ENCODE peak calls at places on chromosomes 3 and 15, in eight cellular contexts. T is lung microvascular endothelial cell; V is tibial nerve; Y is osteocyte; A is activated CD4-positive, alpha-beta T cell treated with anti-CD3 and anti-CD28 coated beads, Interleukin-2, amount 10 ng/mL, durations not matched to agents 7 days and 5 days; Z is NCI-H460; K is prostate gland; M is AML-193. E is an unnamed sample.

GRCh38 chr15:64000183-64000710 is 46.0 kb downstream of the DAPK2 start:
- DNase-seq in T (no peak), V (no peak), Y (no peak), A (no peak), Z (no peak), K (no peak), M (no peak), E (no peak)

GRCh38 chr15:59160880-59161593 is 45.6 kb upstream of the LDHAL6B start:
- DNase-seq in T (peak), V (no peak), Y (no peak), A (peak), Z (peak), K (no peak), M (no peak), E (no peak)

GRCh38 chr3:73143821-73144237 is 82.4 kb downstream of the EBLN2 start:
- DNase-seq in T (no peak), V (peak), Y (peak), A (no peak), Z (no peak), K (no peak), M (no peak), E (no peak)

GRCh38 chr3:189119947-189120346 is 51.8 kb upstream of the TPRG1 start:
- DNase-seq in T (no peak), V (no peak), Y (no peak), A (no peak), Z (no peak), K (no peak), M (no peak), E (no peak)

GRCh38 chr3:16419640-16420039 is 93.9 kb downstream of the RFTN1 start:
- DNase-seq in T (no peak), V (no peak), Y (no peak), A (no peak), Z (no peak), K (no peak), M (no peak), E (no peak)

GRCh38 chr15:62306851-62307504 is 141.9 kb upstream of the C2CD4B start:
- DNase-seq in T (peak), V (peak), Y (no peak), A (peak), Z (peak), K (peak), M (peak), E (peak)

GRCh38 chr3:122993573-122993972 is 34.0 kb downstream of the SEMA5B start:
- DNase-seq in T (no peak), V (no peak), Y (no peak), A (no peak), Z (no peak), K (no peak), M (no peak), E (no peak)

GRCh38 chr3:133262371-133262770 is 137.5 kb upstream of the BFSP2 start:
- DNase-seq in T (no peak), V (no peak), Y (no peak), A (no peak), Z (no peak), K (no peak), M (no peak), E (no peak)

GRCh38 chr3:170787464-170787863 is 82.5 kb downstream of the RPL22L1 start:
- DNase-seq in T (no peak), V (no peak), Y (no peak), A (no peak), Z (no peak), K (no peak), M (no peak), E (no peak)

GRCh38 chr15:39451121-39451698 is 129.7 kb upstream of the THBS1 start:
- DNase-seq in T (peak), V (no peak), Y (no peak), A (no peak), Z (no peak), K (peak), M (no peak), E (no peak)

GRCh38 chr3:46098319-46098761 is 71.1 kb upstream of the XCR1 start:
- DNase-seq in T (no peak), V (peak), Y (no peak), A (peak), Z (no peak), K (no peak), M (peak), E (no peak)

GRCh38 chr15:89105147-89105546 is 16.9 kb downstream of the ABHD2 start:
- DNase-seq in T (peak), V (no peak), Y (no peak), A (no peak), Z (no peak), K (no peak), M (no peak), E (no peak)

GRCh38 chr3:132256984-132257383 is 60.2 kb upstream of the ACP3 start:
- DNase-seq in T (peak), V (no peak), Y (no peak), A (no peak), Z (peak), K (peak), M (peak), E (no peak)

GRCh38 chr15:41464889-41465580 is 28.6 kb upstream of the ITPKA start:
- DNase-seq in T (no peak), V (no peak), Y (no peak), A (no peak), Z (no peak), K (no peak), M (no peak), E (no peak)

GRCh38 chr3:117628896-117629295 is 919.3 kb downstream of the TUSC7 start:
- DNase-seq in T (peak), V (peak), Y (no peak), A (no peak), Z (no peak), K (no peak), M (no peak), E (peak)

GRCh38 chr3:45537960-45538640 is 56.5 kb upstream of the LIMD1 start:
- DNase-seq in T (peak), V (peak), Y (no peak), A (no peak), Z (no peak), K (peak), M (no peak), E (peak)

GRCh38 chr3:128133273-128133883 is 9.8 kb upstream of the RUVBL1 start:
- DNase-seq in T (peak), V (no peak), Y (no peak), A (peak), Z (peak), K (no peak), M (peak), E (no peak)

GRCh38 chr3:39401983-39402382 is 4.5 kb upstream of the RPSA start:
- DNase-seq in T (no peak), V (no peak), Y (no peak), A (no peak), Z (no peak), K (no peak), M (no peak), E (no peak)

GRCh38 chr3:76631251-76631650 is 408.6 kb upstream of the ROBO2 start:
- DNase-seq in T (no peak), V (no peak), Y (no peak), A (no peak), Z (no peak), K (no peak), M (no peak), E (no peak)

GRCh38 chr15:77825546-77825945 is 192.8 kb upstream of the LINGO1 start:
- DNase-seq in T (no peak), V (no peak), Y (no peak), A (no peak), Z (no peak), K (no peak), M (no peak), E (no peak)

GRCh38 chr15:100873029-100873677 is 6.5 kb upstream of the ALDH1A3 start:
- DNase-seq in T (peak), V (peak), Y (no peak), A (peak), Z (peak), K (peak), M (peak), E (peak)

GRCh38 chr3:120450914-120451669 is at the start of gene FSTL1:
- DNase-seq in T (no peak), V (peak), Y (peak), A (no peak), Z (no peak), K (peak), M (no peak), E (peak)

GRCh38 chr3:196219194-196219969 is 3.0 kb downstream of the SLC51A start:
- DNase-seq in T (peak), V (peak), Y (peak), A (peak), Z (no peak), K (no peak), M (peak), E (no peak)

GRCh38 chr15:55334997-55335396 is 16.0 kb downstream of the PIGB start:
- DNase-seq in T (no peak), V (no peak), Y (no peak), A (no peak), Z (no peak), K (no peak), M (no peak), E (no peak)

GRCh38 chr3:128484404-128485282 is 8.4 kb downstream of the GATA2 start:
- DNase-seq in T (peak), V (no peak), Y (no peak), A (no peak), Z (no peak), K (no peak), M (no peak), E (no peak)

GRCh38 chr3:71987828-71988227 is 202.9 kb upstream of the PROK2 start:
- DNase-seq in T (peak), V (peak), Y (no peak), A (no peak), Z (no peak), K (no peak), M (peak), E (no peak)

GRCh38 chr3:143950810-143951209 is 20.8 kb upstream of the DIPK2A start:
- DNase-seq in T (no peak), V (no peak), Y (no peak), A (no peak), Z (no peak), K (no peak), M (no peak), E (no peak)

GRCh38 chr3:53547327-53547726 is 52.9 kb downstream of the CACNA1D start:
- DNase-seq in T (no peak), V (no peak), Y (no peak), A (no peak), Z (no peak), K (no peak), M (no peak), E (no peak)

GRCh38 chr3:142104763-142105162 is 44.6 kb downstream of the TFDP2 start:
- DNase-seq in T (no peak), V (no peak), Y (no peak), A (no peak), Z (no peak), K (no peak), M (no peak), E (no peak)

GRCh38 chr3:185744997-185745843 is 79.6 kb downstream of the IGF2BP2 start:
- DNase-seq in T (peak), V (no peak), Y (no peak), A (no peak), Z (no peak), K (no peak), M (no peak), E (no peak)

GRCh38 chr3:162196964-162197363 is 700.4 kb downstream of the OTOL1 start:
- DNase-seq in T (no peak), V (no peak), Y (no peak), A (no peak), Z (no peak), K (no peak), M (no peak), E (no peak)

GRCh38 chr3:153977148-153977547 is 144.0 kb upstream of the ARHGEF26 start:
- DNase-seq in T (peak), V (peak), Y (no peak), A (no peak), Z (no peak), K (peak), M (no peak), E (no peak)

GRCh38 chr3:143171656-143172055 is 52.1 kb downstream of the CHST2 start:
- DNase-seq in T (no peak), V (no peak), Y (no peak), A (no peak), Z (no peak), K (no peak), M (no peak), E (no peak)

GRCh38 chr3:46208167-46208704 is at the start of gene CCR1:
- DNase-seq in T (no peak), V (peak), Y (no peak), A (peak), Z (no peak), K (no peak), M (peak), E (no peak)

GRCh38 chr3:69122398-69122797 is at the start of gene LMOD3:
- DNase-seq in T (no peak), V (no peak), Y (no peak), A (no peak), Z (no peak), K (no peak), M (no peak), E (no peak)

GRCh38 chr3:52056521-52056967 is at the start of gene DUSP7:
- DNase-seq in T (peak), V (peak), Y (peak), A (peak), Z (peak), K (peak), M (peak), E (peak)

GRCh38 chr3:189071452-189071851 is 100.3 kb upstream of the TPRG1 start:
- DNase-seq in T (no peak), V (no peak), Y (no peak), A (no peak), Z (no peak), K (no peak), M (no peak), E (no peak)

GRCh38 chr3:115085197-115085865 is 61.8 kb downstream of the ZBTB20 start:
- DNase-seq in T (no peak), V (no peak), Y (no peak), A (no peak), Z (no peak), K (no peak), M (peak), E (no peak)

GRCh38 chr3:55407426-55407820 is 79.7 kb downstream of the WNT5A start:
- DNase-seq in T (no peak), V (no peak), Y (no peak), A (no peak), Z (no peak), K (no peak), M (no peak), E (no peak)

E was measured in lower leg skin.